ENCODE peak calls at places on chromosomes 12 and 14, in eight cellular contexts. G is HFFc6; H is kidney tubule cell; W is CD8-positive, alpha-beta T cell; D is ovary; R is SK-N-SH; O is GM04503; U is dermis microvascular lymphatic vessel endothelial cell. A is an unnamed sample.

GRCh38 chr14:93804654-93805053 is 16.4 kb upstream of the PRIMA1 start:
- DNase-seq in G (no peak), H (no peak), W (no peak), D (no peak), R (no peak), O (no peak), U (no peak), A (no peak)

GRCh38 chr12:76967181-76967885 is 88.5 kb upstream of the CSRP2 start:
- DNase-seq in G (no peak), H (no peak), W (no peak), D (no peak), R (no peak), O (no peak), U (no peak), A (no peak)

GRCh38 chr12:55842681-55843429 is at the start of gene MMP19:
- DNase-seq in G (peak; percentile 54), H (peak; percentile 35), W (no peak), D (no peak), R (no peak), O (no peak), U (peak; percentile 31), A (no peak)

GRCh38 chr14:91996951-91997371 is 42.9 kb downstream of the TRIP11 start:
- DNase-seq in G (peak; percentile 87), H (peak; percentile 98), W (no peak), D (no peak), R (peak; percentile 19), O (peak; percentile 83), U (peak; percentile 39), A (peak; percentile 80)

GRCh38 chr14:25431211-25432076 is 381.5 kb upstream of the STXBP6 start:
- DNase-seq in G (no peak), H (peak; percentile 9), W (no peak), D (no peak), R (peak; percentile 15), O (no peak), U (no peak), A (peak; percentile 76)

GRCh38 chr12:23949212-23950010 is at the start of gene SOX5:
- DNase-seq in G (no peak), H (peak; percentile 50), W (no peak), D (peak; percentile 27), R (peak; percentile 30), O (no peak), U (no peak), A (peak; percentile 94)

GRCh38 chr12:131159660-131160059 is 206.0 kb downstream of the ADGRD1 start:
- DNase-seq in G (no peak), H (no peak), W (no peak), D (no peak), R (no peak), O (no peak), U (no peak), A (peak; percentile 57)

GRCh38 chr14:60561845-60562746 is 53.1 kb downstream of the SIX6 start:
- DNase-seq in G (peak; percentile 65), H (peak; percentile 73), W (no peak), D (no peak), R (peak; percentile 36), O (no peak), U (peak; percentile 3), A (peak; percentile 89)

GRCh38 chr12:124556067-124556466 is 11.3 kb downstream of the NCOR2 start:
- DNase-seq in G (no peak), H (no peak), W (no peak), D (no peak), R (no peak), O (no peak), U (no peak), A (no peak)

GRCh38 chr14:68359862-68360552 is 432.9 kb downstream of the ZFP36L1 start:
- DNase-seq in G (peak; percentile 17), H (no peak), W (no peak), D (peak; percentile 49), R (no peak), O (peak; percentile 45), U (no peak), A (no peak)

GRCh38 chr12:57832966-57833365 is 13.6 kb downstream of the CTDSP2 start:
- DNase-seq in G (no peak), H (peak; percentile 68), W (no peak), D (no peak), R (no peak), O (no peak), U (no peak), A (no peak)

GRCh38 chr12:63302269-63302940 is 151.4 kb upstream of the AVPR1A start:
- DNase-seq in G (no peak), H (peak; percentile 57), W (no peak), D (no peak), R (no peak), O (no peak), U (no peak), A (no peak)